ENCODE peak calls at places on chromosomes 11 and 22, in eight cellular contexts. K is fibroblast of lung; J is ELR; B is stimulated activated CD4-positive, alpha-beta T cell treated with anti-CD3 and anti-CD28 coated beads, Interleukin-4, amount 100 ng/mL, for 1 hour; I is SHP77; S is GM20000; G is upper lobe of right lung; Z is cardiac muscle cell. U is an unnamed sample.
A peak's percentile ranks its signal among the peaks of the same experiment; 100 is the strongest.

GRCh38 chr22:29202231-29203192 is 3.2 kb upstream of the EMID1 start:
- DNase-seq in K (peak; percentile 57), J (peak; percentile 39), B (peak; percentile 30), I (peak; percentile 55), S (peak; percentile 93), G (no peak), Z (no peak), U (peak; percentile 70)

GRCh38 chr22:44003776-44004460 is 20.2 kb upstream of the PARVB start:
- DNase-seq in K (no peak), J (peak; percentile 27), B (no peak), I (no peak), S (no peak), G (peak; percentile 59), Z (peak; percentile 57), U (peak; percentile 67)

GRCh38 chr11:112255075-112255739 is 5.5 kb downstream of the PLET1 start:
- DNase-seq in K (peak; percentile 90), J (peak; percentile 77), B (no peak), I (no peak), S (no peak), G (no peak), Z (no peak), U (no peak)

GRCh38 chr11:116933961-116934360 is 96.5 kb upstream of the APOA1 start:
- DNase-seq in K (no peak), J (no peak), B (no peak), I (no peak), S (no peak), G (no peak), Z (no peak), U (no peak)

GRCh38 chr11:64619811-64620285 is 28.8 kb downstream of the SLC22A12 start:
- DNase-seq in K (peak; percentile 43), J (peak; percentile 59), B (no peak), I (no peak), S (no peak), G (no peak), Z (peak; percentile 57), U (peak; percentile 75)

GRCh38 chr11:117017456-117017855 is 80.8 kb downstream of the SIK3 start:
- DNase-seq in K (no peak), J (no peak), B (no peak), I (no peak), S (no peak), G (no peak), Z (no peak), U (no peak)

GRCh38 chr11:106608677-106609076 is 409.6 kb downstream of the GUCY1A2 start:
- DNase-seq in K (peak; percentile 54), J (peak; percentile 67), B (no peak), I (no peak), S (no peak), G (no peak), Z (no peak), U (no peak)

GRCh38 chr22:26892401-26893033 is 235.1 kb downstream of the MIAT start:
- DNase-seq in K (peak; percentile 49), J (no peak), B (no peak), I (peak; percentile 93), S (no peak), G (peak; percentile 76), Z (peak; percentile 23), U (no peak)

GRCh38 chr11:94297967-94298576 is 6.3 kb upstream of the IZUMO1R start:
- DNase-seq in K (no peak), J (no peak), B (no peak), I (no peak), S (no peak), G (no peak), Z (no peak), U (no peak)

GRCh38 chr11:71192629-71193028 is 59.7 kb downstream of the SHANK2 start:
- DNase-seq in K (no peak), J (no peak), B (no peak), I (no peak), S (no peak), G (no peak), Z (no peak), U (no peak)

GRCh38 chr11:96664108-96664507 is 274.3 kb downstream of the JRKL start:
- DNase-seq in K (no peak), J (no peak), B (no peak), I (no peak), S (no peak), G (no peak), Z (no peak), U (no peak)

GRCh38 chr11:18394928-18395734 is 768 bp downstream of the LDHA start:
- DNase-seq in K (peak; percentile 15), J (peak; percentile 41), B (peak; percentile 26), I (no peak), S (no peak), G (no peak), Z (peak; percentile 38), U (no peak)

GRCh38 chr22:30879398-30879797 is 89.2 kb downstream of the MORC2 start:
- DNase-seq in K (no peak), J (no peak), B (no peak), I (no peak), S (no peak), G (peak; percentile 40), Z (no peak), U (no peak)

GRCh38 chr11:74417379-74417804 is 19.2 kb upstream of the PGM2L1 start:
- DNase-seq in K (peak; percentile 82), J (no peak), B (no peak), I (peak; percentile 9), S (no peak), G (no peak), Z (no peak), U (peak; percentile 25)

GRCh38 chr22:44071760-44072159 is 47.7 kb downstream of the PARVB start:
- DNase-seq in K (no peak), J (no peak), B (no peak), I (no peak), S (no peak), G (no peak), Z (no peak), U (no peak)

GRCh38 chr11:35035894-35036408 is 103.0 kb upstream of the CD44 start:
- DNase-seq in K (peak; percentile 98), J (peak; percentile 96), B (no peak), I (no peak), S (peak; percentile 21), G (no peak), Z (no peak), U (no peak)